ENCODE peak calls at places on chromosomes 2 and 18, in four cellular contexts. F is psoas muscle, N is endothelial cell of umbilical vein, E is colonic mucosa. G is an unnamed sample.

GRCh38 chr18:48924621-48925601 is 25.9 kb downstream of the SMAD7 start:
- DNase-seq in E (peak), N (peak), F (no peak), G (no peak)

GRCh38 chr2:66509326-66509811 is 74.4 kb downstream of the MEIS1 start:
- DNase-seq in F (no peak), N (peak), E (no peak), G (no peak)

GRCh38 chr2:231722721-231723307 is 14.5 kb downstream of the PTMA start:
- DNase-seq in N (no peak), F (no peak), E (no peak), G (no peak)

GRCh38 chr2:172305066-172305465 is 122.3 kb upstream of the ITGA6 start:
- DNase-seq in E (no peak), N (no peak), F (no peak), G (no peak)

GRCh38 chr18:72871091-72871490 is 3.3 kb upstream of the NETO1 start:
- DNase-seq in E (no peak), F (no peak), N (no peak), G (no peak)

GRCh38 chr18:9516437-9517064 is 41.2 kb downstream of the RALBP1 start:
- DNase-seq in F (no peak), E (no peak), N (peak), G (no peak)

GRCh38 chr2:10146366-10147005 is 23.9 kb downstream of the RRM2 start:
- DNase-seq in F (no peak), E (no peak), N (no peak), G (no peak)

GRCh38 chr2:111030271-111030891 is 90.3 kb upstream of the BCL2L11 start:
- DNase-seq in N (no peak), F (no peak), E (peak), G (no peak)

GRCh38 chr2:24793752-24794477 is 690 bp downstream of the CENPO start:
- DNase-seq in N (peak), E (peak), F (no peak), G (no peak)

GRCh38 chr2:120774557-120775160 is 39.0 kb downstream of the GLI2 start:
- DNase-seq in N (no peak), E (no peak), F (peak), G (no peak)
- TF ChIP-seq CTCF in N (no peak), E (no peak), F (no peak), G (no peak)

GRCh38 chr2:77443076-77443475 is 79.1 kb downstream of the LRRTM4 start:
- DNase-seq in F (no peak), N (no peak), E (no peak), G (no peak)
- TF ChIP-seq CTCF in F (no peak), N (no peak), E (no peak), G (no peak)

GRCh38 chr2:39593439-39594393 is 72.0 kb upstream of the TMEM178A start:
- DNase-seq in N (peak), E (no peak), F (no peak), G (no peak)
- TF ChIP-seq CTCF in N (peak), E (no peak), F (peak), G (peak)

GRCh38 chr2:219522111-219523030 is 8.1 kb downstream of the ASIC4 start:
- DNase-seq in F (no peak), E (no peak), N (no peak), G (no peak)

GRCh38 chr2:219523031-219523671 is 8.9 kb downstream of the ASIC4 start:
- DNase-seq in N (no peak), F (no peak), E (no peak), G (no peak)

GRCh38 chr2:219519526-219519916 is 5.2 kb downstream of the ASIC4 start:
- DNase-seq in E (no peak), N (no peak), F (no peak), G (no peak)

GRCh38 chr2:219520079-219520478 is 5.8 kb downstream of the ASIC4 start:
- DNase-seq in E (no peak), N (no peak), F (no peak), G (no peak)

GRCh38 chr2:219521066-219521880 is 7.0 kb downstream of the ASIC4 start:
- DNase-seq in N (no peak), E (no peak), F (no peak), G (no peak)
- TF ChIP-seq CTCF in N (peak), E (peak), F (peak), G (peak)

DNA sequence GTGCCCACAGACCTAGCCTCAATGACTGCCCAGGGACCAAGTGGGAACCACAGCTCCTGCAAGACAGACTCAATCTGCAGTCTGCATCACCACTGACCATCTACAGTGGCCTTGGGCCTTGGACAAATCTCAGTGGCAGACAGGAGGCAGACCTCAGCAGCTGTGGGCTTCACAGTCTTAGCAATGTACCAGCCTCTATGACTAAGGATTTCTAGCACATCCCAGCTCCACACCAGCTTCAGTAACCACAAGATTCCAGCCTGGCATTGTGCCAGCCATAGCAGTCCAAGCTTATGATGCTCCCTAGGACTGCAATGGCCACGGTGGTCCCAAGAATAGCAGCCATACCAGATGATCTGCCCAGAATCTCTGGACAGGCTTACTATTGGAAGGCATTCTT is 19.6 kb upstream of the WDR75 start:
- DNase-seq in F (no peak), E (no peak), N (no peak), G (no peak)
- TF ChIP-seq CTCF in F (no peak), E (no peak), N (no peak), G (no peak)

G was measured in CD14-positive monocyte.